ENCODE peak calls at places on chromosome 16, in five cellular contexts. D is cardiac fibroblast, V is AG04450, W is tibial nerve, H is transverse colon. O is an unnamed sample.

GRCh38 chr16:50521246-50521900 is 26.8 kb upstream of the NKD1 start:
- DNase-seq in W (no peak), V (no peak), H (no peak), D (no peak), O (no peak)

GRCh38 chr16:66408181-66409048 is 18.7 kb upstream of the BEAN1 start:
- DNase-seq in W (no peak), D (peak), H (no peak), V (peak), O (peak)

GRCh38 chr16:68455631-68456030 is 7.3 kb upstream of the SMPD3 start:
- DNase-seq in W (no peak), V (no peak), D (no peak), H (no peak), O (no peak)

GRCh38 chr16:66935319-66936011 is at the start of gene CES2:
- DNase-seq in V (no peak), H (peak), W (no peak), D (peak), O (peak)

GRCh38 chr16:75113046-75113491 is 3.5 kb downstream of the LDHD start:
- DNase-seq in W (no peak), H (no peak), V (no peak), D (no peak), O (no peak)

GRCh38 chr16:83935005-83935857 is 17.8 kb upstream of the OSGIN1 start:
- DNase-seq in W (no peak), D (no peak), H (no peak), V (no peak), O (no peak)

GRCh38 chr16:48576927-48577326 is 33.1 kb downstream of the N4BP1 start:
- DNase-seq in V (no peak), H (no peak), W (no peak), D (no peak), O (no peak)

GRCh38 chr16:53530046-53530445 is 27.0 kb upstream of the AKTIP start:
- DNase-seq in H (no peak), D (no peak), V (no peak), W (no peak), O (no peak)

GRCh38 chr16:50441758-50442157 is 73.0 kb upstream of the BRD7 start:
- DNase-seq in W (no peak), H (no peak), D (no peak), V (no peak), O (no peak)

GRCh38 chr16:21223787-21224186 is 9.7 kb upstream of the ANKS4B start:
- DNase-seq in H (no peak), V (no peak), W (no peak), D (no peak), O (no peak)

GRCh38 chr16:74281285-74281684 is 15.3 kb upstream of the PSMD7 start:
- DNase-seq in V (no peak), W (no peak), D (no peak), H (no peak), O (no peak)

GRCh38 chr16:72560617-72561016 is 388.7 kb upstream of the PMFBP1 start:
- DNase-seq in W (no peak), V (no peak), H (no peak), D (peak), O (no peak)

GRCh38 chr16:67407176-67407787 is 9.0 kb downstream of the ZDHHC1 start:
- DNase-seq in V (no peak), H (no peak), W (no peak), D (no peak), O (no peak)

GRCh38 chr16:70437582-70438324 is 1.1 kb downstream of the ST3GAL2 start:
- DNase-seq in D (peak), H (no peak), W (no peak), V (no peak), O (no peak)

GRCh38 chr16:17364319-17365210 is 106.2 kb downstream of the XYLT1 start:
- DNase-seq in W (no peak), V (peak), H (no peak), D (peak), O (no peak)

GRCh38 chr16:57115504-57116182 is 23.3 kb downstream of the CPNE2 start:
- DNase-seq in V (no peak), W (no peak), D (peak), H (no peak), O (peak)

GRCh38 chr16:31200821-31201510 is 1.6 kb downstream of the PYCARD start:
- DNase-seq in D (no peak), H (no peak), W (no peak), V (no peak), O (no peak)

GRCh38 chr16:46883353-46883689 is 841 bp upstream of the GPT2 start:
- DNase-seq in H (peak), W (no peak), D (no peak), V (no peak), O (no peak)

GRCh38 chr16:57194512-57194911 is 8.4 kb downstream of the RSPRY1 start:
- DNase-seq in W (no peak), D (peak), V (peak), H (no peak), O (no peak)

GRCh38 chr16:11181889-11182279 is 74.1 kb downstream of the SOCS1 start:
- DNase-seq in W (no peak), D (peak), V (no peak), H (peak), O (no peak)

GRCh38 chr16:75198135-75198600 is 8.8 kb downstream of the CTRB2 start:
- DNase-seq in D (peak), H (no peak), W (no peak), V (peak), O (no peak)

GRCh38 chr16:67661101-67661661 is 421 bp downstream of the PARD6A start:
- DNase-seq in V (no peak), W (no peak), D (no peak), H (no peak), O (peak)

GRCh38 chr16:52256310-52257078 is 290.4 kb downstream of the TOX3 start:
- DNase-seq in W (no peak), V (no peak), H (no peak), D (no peak), O (no peak)

GRCh38 chr16:58459344-58460218 is 40.4 kb upstream of the NDRG4 start:
- DNase-seq in D (peak), V (no peak), W (no peak), H (no peak), O (peak)

GRCh38 chr16:57681950-57682728 is 12.5 kb upstream of the DRC7 start:
- DNase-seq in H (no peak), V (no peak), W (no peak), D (no peak), O (no peak)

GRCh38 chr16:61581417-61582046 is 454.7 kb downstream of the CDH8 start:
- DNase-seq in V (no peak), D (no peak), W (no peak), H (no peak), O (no peak)

GRCh38 chr16:47018223-47018891 is 44.9 kb upstream of the DNAJA2 start:
- DNase-seq in W (no peak), D (peak), V (no peak), H (peak), O (no peak)

GRCh38 chr16:30875881-30876791 is 17.7 kb downstream of the BCL7C start:
- DNase-seq in V (no peak), H (peak), D (peak), W (no peak), O (no peak)

GRCh38 chr16:89764711-89765201 is 43.4 kb downstream of the ZNF276 start:
- DNase-seq in H (peak), D (no peak), W (peak), V (no peak), O (peak)

GRCh38 chr16:10876799-10877341 is at the start of gene CIITA:
- DNase-seq in W (peak), H (peak), V (peak), D (peak), O (peak)

GRCh38 chr16:17470871-17471744 is at the start of gene XYLT1:
- DNase-seq in V (peak), H (peak), W (peak), D (peak), O (peak)

GRCh38 chr16:54932737-54933254 is 2.1 kb downstream of the IRX5 start:
- DNase-seq in V (no peak), D (no peak), H (no peak), W (no peak), O (no peak)

GRCh38 chr16:3577302-3577752 is at the start of gene NLRC3:
- DNase-seq in H (peak), D (no peak), W (no peak), V (no peak), O (no peak)

GRCh38 chr16:3045758-3046505 is 429 bp upstream of the MMP25 start:
- DNase-seq in H (peak), V (no peak), D (no peak), W (no peak), O (no peak)

GRCh38 chr16:66269631-66270332 is 96.7 kb upstream of the CDH5 start:
- DNase-seq in W (no peak), V (no peak), D (peak), H (no peak), O (no peak)

GRCh38 chr16:87123356-87124001 is 193.7 kb downstream of the C16orf95 start:
- DNase-seq in H (no peak), W (no peak), D (no peak), V (no peak), O (no peak)

GRCh38 chr16:87119168-87119567 is 198.0 kb downstream of the C16orf95 start:
- DNase-seq in V (no peak), W (no peak), D (no peak), H (no peak), O (no peak)

GRCh38 chr16:87117936-87118335 is 199.3 kb downstream of the C16orf95 start:
- DNase-seq in W (no peak), V (no peak), H (no peak), D (no peak), O (no peak)

GRCh38 chr16:87121816-87122215 is 195.4 kb downstream of the C16orf95 start:
- DNase-seq in W (no peak), D (no peak), V (no peak), H (no peak), O (no peak)

DNA sequence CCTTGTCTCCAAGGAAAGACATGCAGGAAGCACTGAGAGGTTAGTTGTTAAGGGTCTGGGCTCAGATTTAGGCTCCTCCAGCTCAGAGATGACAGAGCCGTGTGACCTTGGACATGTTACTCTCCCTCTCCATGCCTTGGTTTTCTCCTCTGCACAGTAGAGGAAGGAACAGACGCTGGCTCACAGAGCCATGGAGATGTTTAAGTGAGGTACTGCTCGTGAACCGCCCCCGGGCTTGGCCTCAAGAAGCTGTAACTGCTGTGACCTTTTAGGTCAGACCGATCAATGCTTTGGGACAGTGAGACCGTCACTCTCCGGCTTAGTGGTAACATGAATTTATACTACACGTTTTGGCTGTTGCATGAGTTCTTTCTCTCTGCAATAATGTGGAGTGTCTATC is 197.4 kb downstream of the C16orf95 start:
- DNase-seq in D (no peak), H (no peak), W (no peak), V (no peak), O (no peak)
- H3K4me3 ChIP-seq in D (no peak), H (no peak), W (no peak), V (no peak), O (no peak)

DNA sequence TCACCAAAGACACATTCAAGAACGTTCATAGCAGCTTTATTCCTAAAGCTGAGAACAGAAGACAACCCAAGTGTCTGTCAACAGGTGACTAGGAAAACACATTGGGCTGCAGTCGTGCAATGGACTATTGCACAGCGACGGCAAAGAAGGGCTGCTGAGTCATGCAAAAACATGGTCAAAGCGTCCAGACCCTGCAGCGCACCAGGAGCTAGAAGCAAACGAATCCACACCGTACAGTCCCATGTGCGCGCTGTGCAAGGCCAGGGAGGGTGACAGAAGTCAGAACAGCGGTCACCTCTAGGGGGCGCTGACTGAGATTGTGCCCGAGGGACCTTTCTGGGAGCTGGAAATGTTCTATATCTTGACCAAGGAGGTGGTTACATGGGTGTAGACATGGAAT is 266.4 kb downstream of the MAF start:
- DNase-seq in V (no peak), H (peak), D (no peak), W (no peak), O (no peak)
- TF ChIP-seq CTCF in V (no peak), H (no peak), D (no peak), W (no peak), O (peak)

DNA sequence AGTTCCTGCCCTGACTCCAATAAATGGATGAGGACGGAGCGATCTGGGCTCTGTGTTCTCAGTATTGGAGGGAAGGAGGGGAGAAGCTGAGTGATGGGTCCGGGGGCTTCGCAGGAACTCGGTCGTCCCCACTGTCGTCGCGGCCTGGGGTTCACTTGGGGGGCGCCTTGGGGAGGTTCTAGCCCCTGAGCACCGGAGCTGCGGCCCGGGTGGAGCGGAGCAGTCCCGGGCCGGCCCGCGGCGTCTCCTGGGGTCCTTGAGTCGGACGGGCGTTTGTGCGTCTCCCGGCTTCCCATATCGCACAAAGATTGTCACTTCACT is 600 bp upstream of the HBM start:
- DNase-seq in W (no peak), H (no peak), V (no peak), D (no peak), O (no peak)
- H3K4me3 ChIP-seq in W (peak), H (no peak), V (no peak), D (no peak), O (peak)

DNA sequence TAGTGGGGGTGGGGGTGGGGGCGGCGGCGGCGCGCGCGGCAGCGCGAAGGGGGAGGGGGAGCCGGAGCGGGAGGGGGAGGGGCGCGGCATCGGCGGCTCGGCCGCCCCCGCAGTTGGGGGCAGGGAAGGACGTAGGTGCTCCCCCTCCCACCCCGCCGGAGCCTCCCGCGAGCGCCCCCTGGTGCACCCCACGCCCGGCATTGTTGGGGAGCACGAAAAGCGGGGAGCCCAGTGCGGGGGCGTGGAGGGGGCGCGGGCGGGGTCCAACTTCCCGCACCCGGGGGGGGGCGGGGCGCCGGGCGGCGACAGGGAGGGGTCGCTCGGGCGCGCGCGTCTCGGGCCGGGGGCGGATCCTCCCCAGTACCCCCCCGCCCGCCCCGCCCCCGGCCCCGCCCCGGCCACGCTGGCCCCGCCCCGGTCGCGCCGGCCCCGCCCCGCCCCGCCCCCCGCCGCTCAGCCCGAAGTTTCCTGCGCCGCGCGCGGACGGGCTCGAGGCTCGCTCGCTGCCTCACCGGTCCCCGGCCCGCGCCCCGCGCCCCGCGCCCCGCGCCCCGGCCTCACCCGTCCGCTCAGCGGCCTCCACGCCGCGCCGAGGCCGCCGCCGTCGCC is at the start of gene CACNA1H:
- DNase-seq in D (no peak), V (no peak), H (no peak), W (no peak), O (no peak)
- TF ChIP-seq CTCF in D (no peak), V (peak), H (no peak), W (peak), O (peak)

GRCh38 chr16:13938480-13938879 is 18.5 kb downstream of the ERCC4 start:
- DNase-seq in H (no peak), D (no peak), W (no peak), V (no peak), O (no peak)
- H3K4me3 ChIP-seq in H (no peak), D (no peak), W (no peak), V (no peak), O (no peak)

GRCh38 chr16:27921134-27921533 is 142.4 kb downstream of the GSG1L start:
- DNase-seq in W (no peak), D (no peak), V (no peak), H (no peak), O (no peak)

GRCh38 chr16:27922433-27922832 is 141.1 kb downstream of the GSG1L start:
- DNase-seq in W (no peak), V (no peak), H (no peak), D (no peak), O (no peak)

GRCh38 chr16:27917953-27918352 is 145.6 kb downstream of the GSG1L start:
- DNase-seq in H (no peak), V (no peak), D (no peak), W (no peak), O (no peak)

GRCh38 chr16:27918755-27919154 is 144.8 kb downstream of the GSG1L start:
- DNase-seq in H (no peak), D (no peak), V (no peak), W (no peak), O (no peak)

GRCh38 chr16:27920391-27920891 is 143.1 kb downstream of the GSG1L start:
- DNase-seq in H (no peak), V (no peak), W (no peak), D (no peak), O (no peak)
- TF ChIP-seq CTCF in H (no peak), V (peak), W (no peak), D (peak), O (no peak)

GRCh38 chr16:23183486-23183862 is 929 bp downstream of the SCNN1G start:
- DNase-seq in V (no peak), D (no peak), W (no peak), H (no peak), O (no peak)
- H3K4me3 ChIP-seq in V (no peak), D (no peak), W (no peak), H (peak), O (no peak)

GRCh38 chr16:5158494-5158893 is 60.9 kb upstream of the EEF2KMT start:
- DNase-seq in W (no peak), V (no peak), H (no peak), D (no peak), O (no peak)
- TF ChIP-seq CTCF in W (no peak), V (no peak), H (no peak), D (no peak), O (no peak)

O was measured in heart left ventricle.